ENCODE peak calls at places on chromosomes 7 and 10, in ten cellular contexts. O is breast epithelium, U is HCT116, M is esophagus muscularis mucosa, I is HepG2, J is transverse colon, Z is suprapubic skin, D is GM12878, K is sigmoid colon, S is spleen. H is an unnamed sample. For H3K4me1, the result is how much of the 10 kb centered on the place peaks cover.

GRCh38 chr10:267705-268104 is 132.4 kb downstream of the ZMYND11 start:
- DNase-seq in Z (no peak), K (no peak), I (no peak), D (no peak), J (no peak), U (no peak), M (no peak), S (no peak), O (no peak), H (no peak)

GRCh38 chr10:88008866-88009470 is 145.5 kb downstream of the PTEN start:
- DNase-seq in O (no peak), S (no peak), M (no peak), K (no peak), I (no peak), J (no peak), Z (no peak), U (no peak), D (no peak), H (no peak)

GRCh38 chr7:101153969-101154692 is at the start of gene AP1S1:
- DNase-seq in K (peak), J (peak), M (peak), U (peak), I (peak), Z (peak), D (peak), O (peak), S (peak), H (peak)

GRCh38 chr7:22563621-22564241 is 63.7 kb upstream of the STEAP1B start:
- DNase-seq in I (no peak), K (no peak), M (peak), D (no peak), J (no peak), Z (no peak), S (no peak), U (no peak), O (no peak), H (no peak)

GRCh38 chr10:101974091-101974799 is 81.7 kb downstream of the ARMH3 start:
- DNase-seq in Z (no peak), J (no peak), D (no peak), I (no peak), U (no peak), K (no peak), M (no peak), S (no peak), O (no peak), H (no peak)

GRCh38 chr10:31756131-31757119 is 172.2 kb downstream of the ARHGAP12 start:
- DNase-seq in Z (no peak), K (no peak), O (no peak), J (no peak), S (no peak), U (no peak), I (no peak), M (no peak), D (no peak), H (no peak)

GRCh38 chr10:101441539-101442455 is 87.8 kb downstream of the BTRC start:
- DNase-seq in Z (no peak), M (no peak), D (no peak), S (no peak), J (no peak), I (peak), K (no peak), U (peak), O (no peak), H (no peak)

GRCh38 chr10:114541081-114541833 is 116.8 kb downstream of the ABLIM1 start:
- DNase-seq in Z (peak), I (no peak), S (no peak), D (no peak), K (peak), O (no peak), U (no peak), M (peak), J (peak), H (no peak)

GRCh38 chr10:123398180-123398591 is 244.0 kb downstream of the BUB3 start:
- DNase-seq in O (no peak), K (no peak), I (no peak), J (peak), M (no peak), D (peak), Z (no peak), S (no peak), U (no peak), H (no peak)

GRCh38 chr10:133347636-133348517 is 704 bp downstream of the PRAP1 start:
- DNase-seq in M (no peak), K (no peak), S (no peak), U (no peak), O (no peak), I (peak), D (no peak), Z (peak), J (peak), H (no peak)

GRCh38 chr10:133350950-133351329 is 3.8 kb downstream of the PRAP1 start:
- DNase-seq in J (no peak), Z (no peak), K (peak), M (no peak), D (no peak), U (no peak), O (no peak), S (no peak), I (no peak), H (no peak)

GRCh38 chr10:133350283-133350949 is 3.2 kb downstream of the PRAP1 start:
- DNase-seq in Z (peak), J (no peak), M (no peak), I (no peak), S (no peak), D (no peak), K (peak), O (no peak), U (no peak), H (no peak)

GRCh38 chr10:133349577-133350011 is 2.4 kb downstream of the PRAP1 start:
- DNase-seq in O (no peak), J (no peak), Z (peak), K (peak), M (no peak), D (no peak), U (no peak), I (no peak), S (no peak), H (no peak)

GRCh38 chr10:133349160-133349568 is 2.0 kb downstream of the PRAP1 start:
- DNase-seq in K (no peak), M (no peak), I (no peak), J (no peak), S (no peak), O (no peak), Z (no peak), D (no peak), U (no peak), H (no peak)
- TF ChIP-seq POLR2A in K (no peak), M (no peak), I (no peak), J (no peak), S (no peak), O (no peak), Z (no peak), D (peak), U (no peak), H (no peak)

DNA sequence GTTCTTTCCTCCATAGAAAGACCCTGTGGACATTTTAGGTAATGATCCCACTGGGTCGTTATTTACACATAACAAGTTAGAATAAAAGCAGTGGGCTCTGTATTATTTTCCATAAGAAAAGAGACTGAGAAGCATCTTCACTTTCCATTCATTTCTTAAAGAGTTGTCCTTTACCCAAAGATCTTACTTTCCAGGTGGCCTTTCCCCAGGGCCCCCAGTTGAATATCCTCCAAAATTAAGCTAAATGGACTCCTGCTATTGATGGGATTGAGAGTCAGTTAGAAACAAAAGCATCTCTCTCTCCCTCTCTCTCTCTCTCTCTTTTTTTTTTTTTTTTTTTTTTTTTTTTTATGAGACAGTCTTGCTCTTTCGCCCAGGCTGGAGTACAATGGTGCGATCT is 224.8 kb downstream of the KIAA1217 start:
- DNase-seq in K (no peak), I (no peak), M (no peak), Z (no peak), U (no peak), D (no peak), J (no peak), O (no peak), S (no peak), H (no peak)
- TF ChIP-seq POLR2AphosphoS5 in K (no peak), I (no peak), M (no peak), Z (no peak), U (no peak), D (no peak), J (no peak), O (no peak), S (no peak), H (no peak)

GRCh38 chr10:22625511-22626288 is 88.7 kb downstream of the PIP4K2A start:
- DNase-seq in U (no peak), S (no peak), K (no peak), J (no peak), Z (no peak), D (no peak), O (no peak), M (no peak), I (peak), H (no peak)
- H3K4me1 ChIP-seq in U (half or more), S (half or more), K (under half), J (under half), Z (under half), D (under half), O (under half), M (half or more), I (half or more), H (under half)

GRCh38 chr7:28685660-28686417 is 272.3 kb downstream of the TRIL start:
- DNase-seq in M (peak), O (peak), D (no peak), Z (peak), I (peak), K (peak), S (peak), U (peak), J (peak), H (peak)
- TF ChIP-seq POLR2A in M (peak), O (no peak), D (no peak), Z (no peak), I (no peak), K (peak), S (peak), U (no peak), J (peak), H (peak)

GRCh38 chr7:100152937-100153666 is 4.4 kb downstream of the LAMTOR4 start:
- DNase-seq in D (no peak), S (peak), J (no peak), I (no peak), U (no peak), O (no peak), M (no peak), K (no peak), Z (no peak), H (no peak)
- TF ChIP-seq POLR2AphosphoS5 in D (no peak), S (peak), J (no peak), I (no peak), U (no peak), O (no peak), M (no peak), K (no peak), Z (no peak), H (no peak)